ENCODE peak calls at places on chromosomes 1 and 21, in seven cellular contexts. V, U, G, F, L, N and Z are unnamed samples.

GRCh38 chr1:208975456-208975855 is 608.1 kb upstream of the CAMK1G start:
- DNase-seq in G (no peak), N (no peak), L (no peak), U (no peak), F (peak), V (no peak), Z (no peak)

GRCh38 chr1:103180660-103181059 is 72.3 kb upstream of the COL11A1 start:
- DNase-seq in V (no peak), N (peak), G (peak), U (peak), F (no peak), L (no peak), Z (no peak)

GRCh38 chr1:4825841-4826450 is 171.5 kb downstream of the AJAP1 start:
- DNase-seq in N (no peak), F (no peak), V (no peak), L (no peak), U (peak), G (no peak), Z (peak)

GRCh38 chr21:26832513-26832912 is 12.7 kb downstream of the ADAMTS1 start:
- DNase-seq in L (no peak), U (no peak), G (no peak), F (no peak), V (no peak), N (no peak), Z (no peak)

GRCh38 chr21:34974162-34974981 is 74.7 kb downstream of the RUNX1 start:
- DNase-seq in V (no peak), G (no peak), U (no peak), F (no peak), L (peak), N (peak), Z (peak)

GRCh38 chr1:52709016-52709415 is 10.9 kb upstream of the COA7 start:
- DNase-seq in N (no peak), G (no peak), V (no peak), F (no peak), U (no peak), L (no peak), Z (no peak)

GRCh38 chr21:30306821-30307330 is 13.2 kb downstream of the KRTAP26-1 start:
- DNase-seq in L (no peak), V (no peak), F (no peak), G (no peak), U (no peak), N (no peak), Z (no peak)

GRCh38 chr1:91830242-91831131 is 55.5 kb downstream of the TGFBR3 start:
- DNase-seq in N (peak), V (peak), F (peak), U (peak), G (no peak), L (no peak), Z (no peak)

GRCh38 chr1:224106568-224107281 is 7.2 kb upstream of the FBXO28 start:
- DNase-seq in L (no peak), G (peak), V (no peak), U (peak), F (no peak), N (peak), Z (peak)

GRCh38 chr1:26335774-26336476 is 18.0 kb downstream of the CRYBG2 start:
- DNase-seq in G (no peak), V (no peak), U (no peak), N (no peak), F (no peak), L (no peak), Z (no peak)

GRCh38 chr1:47495176-47495713 is 57.4 kb downstream of the FOXD2 start:
- DNase-seq in L (no peak), U (no peak), N (no peak), V (no peak), F (no peak), G (no peak), Z (no peak)

GRCh38 chr1:180188103-180188506 is 33.4 kb downstream of the QSOX1 start:
- DNase-seq in N (peak), L (no peak), G (no peak), F (no peak), U (peak), V (no peak), Z (peak)

GRCh38 chr1:26159113-26160039 is 497 bp downstream of the FAM110D start:
- DNase-seq in G (no peak), V (peak), L (no peak), F (peak), U (no peak), N (no peak), Z (no peak)

GRCh38 chr1:214050513-214051401 is 63.0 kb downstream of the PROX1 start:
- DNase-seq in V (no peak), F (no peak), N (no peak), L (no peak), G (no peak), U (no peak), Z (no peak)

GRCh38 chr1:169570172-169570574 is 16.1 kb downstream of the F5 start:
- DNase-seq in F (no peak), N (no peak), V (no peak), G (no peak), L (no peak), U (no peak), Z (no peak)

GRCh38 chr1:89525169-89525855 is 683 bp downstream of the LRRC8B start:
- DNase-seq in F (no peak), G (no peak), L (peak), U (no peak), V (peak), N (no peak), Z (peak)

GRCh38 chr1:245997471-245998258 is 509.4 kb downstream of the SMYD3 start:
- DNase-seq in G (no peak), F (no peak), N (peak), U (peak), L (no peak), V (no peak), Z (no peak)

GRCh38 chr1:244054924-244055263 is 3.8 kb downstream of the ZBTB18 start:
- DNase-seq in U (no peak), F (no peak), G (no peak), L (no peak), N (no peak), V (no peak), Z (no peak)

GRCh38 chr1:89704014-89704413 is 71.1 kb downstream of the LRRC8C start:
- DNase-seq in U (no peak), V (no peak), N (no peak), L (no peak), F (no peak), G (no peak), Z (no peak)

GRCh38 chr1:95388041-95388440 is 154.0 kb downstream of the RWDD3 start:
- DNase-seq in G (no peak), F (no peak), N (no peak), U (no peak), V (no peak), L (no peak), Z (no peak)

GRCh38 chr1:111778541-111779051 is 22.9 kb downstream of the DDX20 start:
- DNase-seq in U (no peak), F (no peak), N (no peak), L (no peak), G (no peak), V (no peak), Z (no peak)

GRCh38 chr1:38962113-38962512 is 20.5 kb upstream of the RHBDL2 start:
- DNase-seq in G (no peak), V (no peak), U (peak), L (no peak), F (no peak), N (peak), Z (no peak)

GRCh38 chr21:39097335-39097861 is 85.9 kb downstream of the PSMG1 start:
- DNase-seq in G (no peak), F (no peak), N (no peak), U (no peak), L (no peak), V (peak), Z (no peak)

GRCh38 chr1:62311473-62311943 is 7.7 kb downstream of the KANK4 start:
- DNase-seq in L (no peak), G (peak), V (no peak), U (no peak), F (no peak), N (no peak), Z (no peak)

GRCh38 chr1:119782541-119783338 is 14.0 kb upstream of the HMGCS2 start:
- DNase-seq in V (no peak), U (no peak), G (peak), F (no peak), N (no peak), L (no peak), Z (no peak)

GRCh38 chr1:79638382-79638781 is 631.9 kb upstream of the ADGRL4 start:
- DNase-seq in F (no peak), N (no peak), L (no peak), U (no peak), G (no peak), V (no peak), Z (no peak)

GRCh38 chr1:66302184-66302742 is 231.7 kb upstream of the SGIP1 start:
- DNase-seq in N (no peak), F (no peak), G (no peak), U (no peak), L (no peak), V (no peak), Z (no peak)

GRCh38 chr1:5921129-5921528 is 71.1 kb downstream of the NPHP4 start:
- DNase-seq in F (no peak), G (no peak), N (no peak), U (no peak), V (no peak), L (peak), Z (no peak)

GRCh38 chr1:153608089-153608672 is 4.8 kb downstream of the S100A16 start:
- DNase-seq in N (no peak), F (peak), G (no peak), L (no peak), V (no peak), U (no peak), Z (no peak)

GRCh38 chr21:15063821-15064575 is 802 bp downstream of the NRIP1 start:
- DNase-seq in G (no peak), L (peak), V (peak), F (peak), N (no peak), U (peak), Z (peak)

GRCh38 chr1:106956721-106957120 is 99.8 kb upstream of the PRMT6 start:
- DNase-seq in L (no peak), U (no peak), F (no peak), G (no peak), V (no peak), N (peak), Z (no peak)

GRCh38 chr1:234488954-234489691 is 10.1 kb upstream of the TARBP1 start:
- DNase-seq in F (no peak), U (no peak), V (no peak), N (no peak), G (no peak), L (no peak), Z (no peak)

GRCh38 chr1:9066945-9067807 is 2.3 kb downstream of the SLC2A5 start:
- DNase-seq in N (peak), F (no peak), V (no peak), U (peak), G (peak), L (no peak), Z (peak)

GRCh38 chr1:70353641-70354331 is 736 bp downstream of the ANKRD13C start:
- DNase-seq in L (no peak), N (peak), G (peak), U (peak), F (peak), V (no peak), Z (peak)

GRCh38 chr21:40331804-40332203 is 464.6 kb downstream of the PCP4 start:
- DNase-seq in U (no peak), V (no peak), G (no peak), F (no peak), N (no peak), L (no peak), Z (no peak)

GRCh38 chr1:9069324-9070100 is at the start of gene SLC2A5:
- DNase-seq in V (no peak), F (no peak), N (no peak), G (no peak), U (no peak), L (peak), Z (peak)

GRCh38 chr1:203682401-203683383 is 56.1 kb downstream of the ATP2B4 start:
- DNase-seq in F (no peak), U (no peak), L (peak), N (peak), G (no peak), V (no peak), Z (no peak)

GRCh38 chr1:119873166-119874025 is 22.9 kb downstream of the ADAM30 start:
- DNase-seq in L (no peak), V (no peak), N (peak), F (no peak), U (peak), G (peak), Z (no peak)

GRCh38 chr21:35319684-35320083 is 270.6 kb upstream of the RUNX1 start:
- DNase-seq in U (no peak), V (no peak), F (no peak), L (no peak), G (no peak), N (no peak), Z (no peak)

DNA sequence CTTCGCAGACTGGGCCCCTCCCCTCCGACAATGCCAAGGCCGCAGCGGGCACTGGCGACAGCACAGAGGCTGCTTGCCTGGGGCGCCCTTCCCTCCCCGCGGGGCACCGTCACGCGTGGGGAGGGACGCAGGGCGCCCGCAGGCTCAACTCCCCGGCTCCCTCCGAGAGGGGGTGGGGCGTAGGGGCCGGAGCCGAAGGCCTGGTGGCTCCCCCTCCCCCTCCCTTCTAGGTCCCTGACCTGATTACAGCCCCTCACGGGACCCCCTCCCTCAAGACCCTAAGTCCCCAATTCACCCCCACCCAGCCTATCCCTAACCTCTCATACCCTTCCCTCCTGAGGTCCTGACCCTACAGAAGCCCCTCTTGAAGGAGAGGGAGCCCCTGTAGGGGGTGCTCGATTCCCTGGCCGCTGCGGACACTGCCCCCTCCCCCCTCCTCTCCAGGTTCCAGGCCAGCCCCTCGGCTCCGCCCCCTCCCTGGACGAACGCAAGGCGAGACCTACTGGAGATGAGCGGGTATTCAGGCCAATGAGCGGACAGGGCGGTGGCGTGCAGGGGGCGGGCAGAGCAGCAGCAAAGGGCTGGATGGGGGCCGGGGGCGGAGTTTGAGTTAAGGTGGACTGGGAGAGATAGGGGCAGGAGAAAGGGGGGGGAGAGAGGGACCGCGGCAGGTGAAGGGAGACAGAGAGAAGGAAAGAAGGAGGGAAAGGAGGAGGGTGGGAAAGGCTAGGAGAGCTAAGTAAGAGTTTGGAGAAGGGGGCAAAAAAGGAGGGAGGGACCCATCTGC is 721 bp upstream of the ZBTB7B start:
- DNase-seq in U (peak), F (peak), N (peak), G (peak), L (peak), V (peak), Z (peak)
- TF ChIP-seq CTCF in U (peak), F (peak), N (peak), G (peak), L (peak), V (peak), Z (peak)

GRCh38 chr1:107965112-107965991 is at the start of gene VAV3:
- DNase-seq in U (peak), F (peak), V (peak), L (peak), G (peak), N (peak), Z (peak)
- TF ChIP-seq CTCF in U (peak), F (no peak), V (no peak), L (no peak), G (no peak), N (no peak), Z (no peak)

DNA sequence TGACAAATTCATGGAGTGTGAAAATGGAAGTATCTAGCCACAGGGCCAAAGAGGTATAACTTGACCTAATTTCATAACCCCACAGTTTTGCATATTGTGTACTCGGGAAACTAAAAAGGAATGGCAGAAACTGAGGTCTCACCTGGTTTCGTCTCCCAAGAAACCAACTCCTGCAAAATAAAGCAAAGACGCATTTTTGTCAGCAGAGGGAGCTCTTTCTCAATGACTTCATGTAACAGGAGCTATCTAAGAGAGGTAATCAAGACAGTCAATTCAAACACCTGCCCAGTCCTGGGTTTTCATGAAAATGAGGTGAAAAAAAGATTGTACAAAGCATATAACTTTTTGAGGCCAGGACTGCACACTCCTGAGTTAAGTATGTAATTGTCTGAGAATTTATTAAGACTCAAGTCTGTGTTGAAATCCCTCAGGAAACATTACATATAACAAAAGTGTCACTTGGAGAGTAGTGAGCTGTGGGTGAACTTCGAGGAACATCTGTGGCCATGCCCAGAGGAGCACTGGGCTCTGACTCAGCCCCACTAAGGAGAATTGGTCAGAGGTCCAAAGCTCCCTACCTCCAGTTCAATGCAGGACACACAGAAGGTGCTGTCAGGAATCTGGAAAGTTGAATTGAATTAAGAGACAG is 17.6 kb downstream of the FCRL4 start:
- DNase-seq in F (no peak), L (peak), N (peak), V (no peak), U (peak), G (peak), Z (peak)
- TF ChIP-seq CTCF in F (peak), L (peak), N (peak), V (peak), U (peak), G (peak), Z (peak)

GRCh38 chr21:44718571-44718970 is 7.2 kb upstream of the TSPEAR start:
- DNase-seq in U (no peak), L (no peak), F (no peak), G (no peak), V (no peak), N (no peak), Z (no peak)
- TF ChIP-seq CTCF in U (no peak), L (no peak), F (no peak), G (no peak), V (no peak), N (no peak), Z (no peak)

GRCh38 chr1:154937051-154937987 is 800 bp upstream of the PMVK start:
- DNase-seq in L (peak), F (peak), U (peak), N (peak), G (peak), V (peak), Z (peak)
- TF ChIP-seq CTCF in L (peak), F (no peak), U (peak), N (peak), G (peak), V (peak), Z (peak)

GRCh38 chr1:77044133-77044849 is 174.9 kb downstream of the PIGK start:
- DNase-seq in L (no peak), F (no peak), V (no peak), N (peak), G (no peak), U (no peak), Z (no peak)
- TF ChIP-seq CTCF in L (no peak), F (no peak), V (no peak), N (no peak), G (no peak), U (no peak), Z (no peak)

GRCh38 chr21:37155216-37155615 is 82.2 kb downstream of the TTC3 start:
- DNase-seq in F (no peak), U (no peak), G (no peak), L (no peak), V (no peak), N (peak), Z (no peak)
- TF ChIP-seq CTCF in F (no peak), U (peak), G (no peak), L (no peak), V (no peak), N (no peak), Z (no peak)

DNA sequence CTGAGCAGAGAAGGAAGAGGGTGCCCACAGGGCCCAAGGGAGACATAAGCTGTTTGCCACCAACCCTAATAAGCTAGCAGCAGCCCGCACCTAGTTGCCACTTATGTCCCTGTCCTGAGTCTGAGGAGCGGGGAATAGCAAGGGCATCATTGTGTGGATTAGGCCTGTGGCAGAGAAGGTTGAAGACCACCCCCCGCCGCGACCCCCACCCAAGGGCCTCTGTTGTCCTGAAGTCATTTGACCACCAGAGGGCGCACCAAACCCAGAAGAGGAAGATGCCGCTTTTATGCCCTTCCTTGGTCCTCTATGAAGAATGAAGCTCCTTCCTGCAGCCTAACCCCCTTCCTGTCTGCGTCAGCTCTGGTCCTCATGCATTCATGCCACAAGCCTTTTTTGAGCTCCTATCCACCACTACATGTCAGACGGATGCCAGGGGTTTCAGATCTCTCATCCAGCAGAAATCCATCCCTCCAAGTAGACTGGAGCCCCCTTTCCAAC is 16.6 kb downstream of the RHBG start:
- DNase-seq in F (no peak), V (no peak), U (peak), N (peak), G (no peak), L (peak), Z (peak)
- TF ChIP-seq CTCF in F (peak), V (peak), U (peak), N (peak), G (peak), L (peak), Z (peak)

GRCh38 chr21:33214056-33214455 is 15.7 kb upstream of the IFNAR2 start:
- DNase-seq in L (no peak), F (no peak), G (no peak), V (no peak), N (no peak), U (no peak), Z (no peak)

GRCh38 chr21:33219300-33219699 is 10.4 kb upstream of the IFNAR2 start:
- DNase-seq in L (no peak), N (no peak), U (no peak), G (no peak), F (no peak), V (no peak), Z (no peak)

GRCh38 chr21:33212159-33212851 is 17.4 kb upstream of the IFNAR2 start:
- DNase-seq in N (peak), G (no peak), U (peak), F (no peak), V (no peak), L (no peak), Z (no peak)

GRCh38 chr21:33219961-33220360 is 9.8 kb upstream of the IFNAR2 start:
- DNase-seq in L (no peak), V (no peak), U (no peak), G (no peak), N (no peak), F (no peak), Z (no peak)

DNA sequence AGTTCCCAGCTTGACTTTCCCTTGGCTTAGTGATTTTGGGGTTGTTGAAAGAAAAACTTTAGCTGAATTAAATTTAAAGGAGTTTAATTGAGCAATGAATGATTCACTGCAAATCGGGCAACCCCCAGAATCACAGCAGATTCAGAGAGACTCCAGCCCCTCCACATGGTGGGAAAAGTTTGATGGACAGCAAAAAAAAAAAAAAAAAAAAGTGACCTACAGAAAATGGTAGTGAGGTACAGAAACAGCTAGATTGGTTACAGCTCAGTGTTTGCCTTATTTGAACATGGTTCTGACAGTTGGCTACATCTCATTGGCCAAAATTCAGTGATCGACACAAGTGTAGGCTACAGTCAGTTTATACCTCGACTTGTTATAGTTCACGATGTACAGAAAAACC is 12.6 kb upstream of the IFNAR2 start:
- DNase-seq in U (no peak), N (no peak), F (no peak), V (no peak), G (no peak), L (no peak), Z (no peak)
- TF ChIP-seq CTCF in U (no peak), N (no peak), F (no peak), V (no peak), G (no peak), L (no peak), Z (no peak)